ENCODE peak calls at places on chromosomes 1 and 21, in five cellular contexts. U is sigmoid colon, R is SK-N-SH, V is K562, N is Panc1. S is an unnamed sample.

GRCh38 chr1:186617860-186618780 is 62.1 kb downstream of the PTGS2 start:
- DNase-seq in U (peak; percentile 70), R (no peak), V (no peak), N (no peak), S (no peak)

GRCh38 chr21:22791376-22791775 is 1793.2 kb downstream of the NCAM2 start:
- DNase-seq in U (no peak), R (no peak), V (no peak), N (no peak), S (no peak)

GRCh38 chr1:182301026-182301436 is 90.6 kb downstream of the GLUL start:
- DNase-seq in U (no peak), R (no peak), V (no peak), N (no peak), S (no peak)

GRCh38 chr1:242828828-242829227 is 304.3 kb upstream of the PLD5 start:
- DNase-seq in U (no peak), R (no peak), V (no peak), N (no peak), S (no peak)

GRCh38 chr1:226405411-226405988 is 2.4 kb downstream of the PARP1 start:
- DNase-seq in U (no peak), R (no peak), V (no peak), N (no peak), S (no peak)

GRCh38 chr1:211476200-211476849 is 15.6 kb downstream of the RD3 start:
- DNase-seq in U (peak; percentile 78), R (peak; percentile 76), V (peak; percentile 82), N (peak; percentile 50), S (peak; percentile 43)

GRCh38 chr1:174637487-174637886 is 189.7 kb downstream of the GPR52 start:
- DNase-seq in U (no peak), R (no peak), V (no peak), N (no peak), S (no peak)

GRCh38 chr1:2015383-2015735 is 3.8 kb upstream of the GABRD start:
- DNase-seq in U (no peak), R (no peak), V (no peak), N (no peak), S (no peak)

GRCh38 chr1:151175036-151175741 is 592 bp downstream of the TMOD4 start:
- DNase-seq in U (no peak), R (no peak), V (no peak), N (no peak), S (no peak)

GRCh38 chr1:221039616-221040015 is 160.4 kb downstream of the HLX start:
- DNase-seq in U (no peak), R (peak; percentile 27), V (peak; percentile 21), N (no peak), S (no peak)

GRCh38 chr1:101236546-101237228 is at the start of gene S1PR1:
- DNase-seq in U (peak; percentile 81), R (peak; percentile 78), V (peak; percentile 18), N (no peak), S (peak; percentile 30)

GRCh38 chr1:243496173-243496553 is 240.3 kb downstream of the SDCCAG8 start:
- DNase-seq in U (peak; percentile 86), R (no peak), V (no peak), N (no peak), S (no peak)

GRCh38 chr1:167221126-167221803 is 579 bp downstream of the POU2F1 start:
- DNase-seq in U (no peak), R (peak; percentile 65), V (peak; percentile 55), N (no peak), S (peak; percentile 11)

GRCh38 chr1:196545239-196545638 is 63.0 kb downstream of the KCNT2 start:
- DNase-seq in U (no peak), R (no peak), V (no peak), N (no peak), S (no peak)

GRCh38 chr1:167002354-167002753 is 13.3 kb downstream of the MAEL start:
- DNase-seq in U (no peak), R (no peak), V (no peak), N (no peak), S (no peak)

GRCh38 chr1:181647314-181648035 is 164.2 kb downstream of the CACNA1E start:
- DNase-seq in U (no peak), R (no peak), V (no peak), N (no peak), S (no peak)

GRCh38 chr1:103111926-103112325 is 3.6 kb upstream of the COL11A1 start:
- DNase-seq in U (no peak), R (no peak), V (no peak), N (no peak), S (no peak)

GRCh38 chr1:84008631-84009030 is 9.7 kb upstream of the TTLL7 start:
- DNase-seq in U (no peak), R (no peak), V (no peak), N (no peak), S (no peak)

GRCh38 chr1:232476538-232476950 is 153.4 kb downstream of the SIPA1L2 start:
- DNase-seq in U (no peak), R (no peak), V (no peak), N (no peak), S (peak; percentile 10)

GRCh38 chr1:159469921-159470595 is 30.5 kb downstream of the OR10J1 start:
- DNase-seq in U (no peak), R (no peak), V (no peak), N (no peak), S (no peak)

GRCh38 chr1:159468321-159468720 is 28.8 kb downstream of the OR10J1 start:
- DNase-seq in U (no peak), R (no peak), V (no peak), N (no peak), S (no peak)

GRCh38 chr1:159459551-159459950 is 20.0 kb downstream of the OR10J1 start:
- DNase-seq in U (no peak), R (no peak), V (no peak), N (no peak), S (no peak)

DNA sequence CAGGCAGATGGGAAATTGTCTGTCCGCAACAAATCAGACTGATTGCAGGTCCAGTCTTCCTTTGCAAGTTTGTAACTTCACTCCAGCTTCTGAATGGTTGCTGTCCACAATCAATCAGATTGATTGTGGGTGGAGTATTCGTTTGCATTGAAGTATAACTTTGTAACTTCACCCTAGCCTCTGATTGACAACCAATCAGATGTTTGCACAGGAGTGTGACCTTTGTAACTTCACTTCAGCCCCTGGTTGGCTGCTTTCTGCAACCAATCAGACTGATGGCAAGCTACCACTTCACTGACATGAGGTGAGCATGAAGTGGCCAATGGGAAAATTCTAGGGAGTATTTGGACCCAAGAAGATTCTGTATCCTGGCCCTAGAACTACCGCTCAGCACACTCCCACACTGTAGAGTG is 25.7 kb downstream of the OR10J1 start:
- DNase-seq in U (no peak), R (no peak), V (no peak), N (no peak), S (no peak)
- H3K9me3 ChIP-seq in U (peaks cover 2% of the 10 kb centered on the region), R (peaks cover 7% of the 10 kb centered on the region), V (peaks cover 2% of the 10 kb centered on the region), N (peaks cover 15% of the 10 kb centered on the region), S (no peaks in the 10 kb centered on the region)

GRCh38 chr1:237701534-237701933 is 189.2 kb downstream of the ZP4 start:
- DNase-seq in U (no peak), R (no peak), V (no peak), N (no peak), S (no peak)
- TF ChIP-seq POLR2AphosphoS5 in U (no peak), R (no peak), V (no peak), N (no peak), S (no peak)

GRCh38 chr21:44918107-44918470 is 2.6 kb downstream of the ITGB2 start:
- DNase-seq in U (no peak), R (no peak), V (no peak), N (no peak), S (no peak)
- H3K27me3 ChIP-seq in U (peaks cover 20% of the 10 kb centered on the region), R (peaks cover 21% of the 10 kb centered on the region), V (peaks cover 50% of the 10 kb centered on the region), N (no peaks in the 10 kb centered on the region), S (no peaks in the 10 kb centered on the region)

GRCh38 chr1:170657275-170657853 is 6.6 kb upstream of the PRRX1 start:
- DNase-seq in U (no peak), R (no peak), V (no peak), N (no peak), S (no peak)

GRCh38 chr1:170660874-170661645 is 2.9 kb upstream of the PRRX1 start:
- DNase-seq in U (no peak), R (peak; percentile 37), V (no peak), N (no peak), S (no peak)

GRCh38 chr1:170660281-170660713 is 3.6 kb upstream of the PRRX1 start:
- DNase-seq in U (no peak), R (no peak), V (no peak), N (no peak), S (no peak)

GRCh38 chr1:170661646-170662411 is 2.1 kb upstream of the PRRX1 start:
- DNase-seq in U (no peak), R (peak; percentile 68), V (no peak), N (no peak), S (no peak)

GRCh38 chr1:170659404-170660035 is 4.4 kb upstream of the PRRX1 start:
- DNase-seq in U (no peak), R (no peak), V (no peak), N (no peak), S (no peak)
- H3K9me3 ChIP-seq in U (no peaks in the 10 kb centered on the region), R (no peaks in the 10 kb centered on the region), V (no peaks in the 10 kb centered on the region), N (no peaks in the 10 kb centered on the region), S (no peaks in the 10 kb centered on the region)

DNA sequence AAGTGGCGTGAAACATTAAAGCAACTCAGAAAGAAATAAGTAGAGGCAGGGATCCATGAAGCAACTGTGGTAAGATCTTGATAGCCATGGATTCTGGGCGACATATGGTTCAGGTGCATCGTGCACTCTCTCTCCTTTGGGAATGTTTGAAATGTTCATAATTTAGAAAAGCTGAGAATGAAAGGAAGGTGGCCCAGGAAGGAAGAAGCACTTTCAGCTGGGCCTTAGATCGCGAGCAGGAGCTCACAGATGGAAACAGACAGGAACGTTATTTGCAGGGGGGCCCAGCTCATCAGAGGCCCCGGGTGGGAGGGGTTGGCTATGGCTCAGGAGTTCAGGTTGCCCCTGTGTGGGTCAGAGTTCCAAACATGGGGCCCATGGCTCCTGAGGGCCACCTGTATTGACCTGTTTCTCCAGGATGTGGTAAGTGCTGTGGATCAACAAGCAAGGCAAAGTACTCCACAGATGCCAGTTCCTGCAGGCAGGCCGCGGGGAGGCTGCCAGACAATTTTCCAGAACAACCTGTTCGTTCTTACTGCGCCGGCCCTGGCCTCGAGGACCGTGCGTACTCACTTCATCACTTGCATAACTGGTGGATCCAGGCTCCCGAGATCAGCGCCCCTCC is 253.2 kb downstream of the TOMM20 start:
- DNase-seq in U (peak; percentile 62), R (no peak), V (no peak), N (no peak), S (peak; percentile 58)
- TF ChIP-seq POLR2AphosphoS5 in U (no peak), R (no peak), V (no peak), N (no peak), S (peak; percentile 49)

DNA sequence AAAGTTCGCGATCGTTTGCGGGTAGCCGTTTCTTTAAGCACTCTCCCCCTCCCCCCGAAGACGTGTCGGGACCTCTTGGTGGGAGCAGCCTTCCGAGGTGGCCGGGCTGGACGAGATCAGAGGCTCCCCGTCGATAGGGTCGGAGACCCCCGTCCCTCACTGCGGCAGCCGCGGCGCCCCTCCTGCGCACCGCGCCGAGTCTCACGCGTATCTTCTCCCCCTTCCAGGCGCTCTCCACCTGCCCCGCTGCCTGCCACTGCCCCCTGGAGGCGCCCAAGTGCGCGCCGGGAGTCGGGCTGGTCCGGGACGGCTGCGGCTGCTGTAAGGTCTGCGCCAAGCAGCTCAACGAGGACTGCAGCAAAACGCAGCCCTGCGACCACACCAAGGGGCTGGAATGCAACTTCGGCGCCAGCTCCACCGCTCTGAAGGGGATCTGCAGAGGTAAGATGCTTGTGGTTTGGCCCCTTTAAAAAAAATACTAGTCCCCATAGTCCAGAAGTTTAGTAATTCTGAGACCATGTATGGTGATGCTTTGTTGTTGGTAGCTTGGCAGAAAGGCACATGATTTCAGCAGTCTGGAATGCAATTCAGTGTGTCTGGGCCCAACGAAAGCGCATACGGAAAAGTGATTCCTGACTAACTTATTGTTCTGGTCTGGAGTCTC is 709 bp downstream of the CCN1 start:
- DNase-seq in U (peak; percentile 92), R (peak; percentile 75), V (peak; percentile 76), N (peak; percentile 76), S (peak; percentile 80)
- H3K27me3 ChIP-seq in U (no peaks in the 10 kb centered on the region), R (no peaks in the 10 kb centered on the region), V (no peaks in the 10 kb centered on the region), N (no peaks in the 10 kb centered on the region), S (no peaks in the 10 kb centered on the region)

S was measured in prostate gland.